ENCODE peak calls at places on chromosomes 12 and 14, in four cellular contexts. A is HFFc6, R is neural progenitor cell, D is mucosa of descending colon. E is an unnamed sample.

GRCh38 chr12:100721193-100721592 is 73.4 kb upstream of the ANO4 start:
- DNase-seq in A (no peak), R (no peak), D (peak; percentile 48), E (no peak)

GRCh38 chr12:116736962-116737773 is 701 bp downstream of the SPRING1 start:
- DNase-seq in D (peak; percentile 34), A (no peak), R (peak; percentile 69), E (no peak)

GRCh38 chr14:71363961-71364360 is 456.7 kb downstream of the PCNX1 start:
- DNase-seq in A (peak; percentile 14), R (no peak), D (no peak), E (no peak)

GRCh38 chr12:9700606-9700956 is 31.1 kb downstream of the CLEC2D start:
- DNase-seq in D (no peak), R (no peak), A (no peak), E (no peak)

GRCh38 chr14:21498540-21499526 is 12.3 kb downstream of the METTL3 start:
- DNase-seq in D (peak; percentile 56), R (peak; percentile 85), A (peak; percentile 39), E (peak; percentile 12)

GRCh38 chr14:57732886-57733285 is 133.0 kb downstream of the SLC35F4 start:
- DNase-seq in A (no peak), D (peak; percentile 54), R (no peak), E (no peak)

GRCh38 chr12:99147150-99147549 is 500.4 kb upstream of the GARIN6 start:
- DNase-seq in A (no peak), R (no peak), D (no peak), E (no peak)

GRCh38 chr14:100840286-100840685 is 14.4 kb downstream of the MEG3 start:
- DNase-seq in R (peak; percentile 95), D (no peak), A (no peak), E (no peak)

E was measured in GM19239.